ENCODE peak calls at places on chromosomes 5 and 9, in four cellular contexts. C is sigmoid colon, V is esophagus muscularis mucosa, B is stomach. U is an unnamed sample.

GRCh38 chr9:135718616-135719015 is 16.6 kb downstream of the KCNT1 start:
- DNase-seq in C (no peak), V (no peak), B (no peak), U (no peak)

GRCh38 chr9:19799784-19800183 is 10.9 kb upstream of the SLC24A2 start:
- DNase-seq in V (no peak), B (no peak), C (no peak), U (no peak)

GRCh38 chr9:107044872-107045271 is 181.9 kb downstream of the ZNF462 start:
- DNase-seq in C (no peak), B (no peak), V (no peak), U (no peak)

GRCh38 chr5:180625791-180626660 is 23.4 kb downstream of the FLT4 start:
- DNase-seq in C (no peak), B (no peak), V (no peak), U (no peak)

GRCh38 chr9:134231330-134231745 is 67.0 kb upstream of the RNU6ATAC start:
- DNase-seq in V (no peak), B (no peak), C (peak; percentile 85), U (peak; percentile 50)

GRCh38 chr9:82934949-82935348 is 128.0 kb downstream of the RASEF start:
- DNase-seq in C (no peak), B (no peak), V (no peak), U (no peak)

GRCh38 chr5:9466677-9467076 is 79.2 kb downstream of the SEMA5A start:
- DNase-seq in V (peak; percentile 10), C (no peak), B (no peak), U (no peak)

GRCh38 chr9:70222354-70222753 is 36.4 kb upstream of the SMC5 start:
- DNase-seq in B (no peak), V (no peak), C (no peak), U (no peak)

GRCh38 chr5:45454114-45454513 is 242.1 kb downstream of the HCN1 start:
- DNase-seq in V (no peak), B (no peak), C (no peak), U (no peak)

GRCh38 chr9:7879551-7880245 is 80.1 kb upstream of the DMAC1 start:
- DNase-seq in C (no peak), B (no peak), V (no peak), U (no peak)

GRCh38 chr5:32298056-32298420 is 14.7 kb downstream of the MTMR12 start:
- DNase-seq in V (no peak), C (no peak), B (no peak), U (no peak)

GRCh38 chr9:5529683-5530221 is 19.4 kb downstream of the PDCD1LG2 start:
- DNase-seq in V (no peak), B (no peak), C (no peak), U (no peak)

GRCh38 chr5:56443826-56444225 is 210.7 kb upstream of the ANKRD55 start:
- DNase-seq in V (peak; percentile 62), C (no peak), B (no peak), U (no peak)

GRCh38 chr5:130323804-130324454 is 419.7 kb downstream of the CHSY3 start:
- DNase-seq in B (no peak), V (no peak), C (no peak), U (no peak)

GRCh38 chr9:126783958-126784357 is 20.9 kb upstream of the ZBTB43 start:
- DNase-seq in V (no peak), B (no peak), C (no peak), U (no peak)

GRCh38 chr5:150781706-150782614 is 3.4 kb downstream of the SMIM3 start:
- DNase-seq in B (peak; percentile 29), V (peak; percentile 95), C (peak; percentile 96), U (peak; percentile 73)

GRCh38 chr5:150544606-150545219 is 36.8 kb downstream of the NDST1 start:
- DNase-seq in C (peak; percentile 80), B (peak; percentile 82), V (no peak), U (peak; percentile 59)

GRCh38 chr9:93205045-93205768 is 21.3 kb downstream of the WNK2 start:
- DNase-seq in C (peak; percentile 89), V (no peak), B (peak; percentile 43), U (no peak)

GRCh38 chr5:75152861-75153260 is 83.8 kb downstream of the ANKRD31 start:
- DNase-seq in C (no peak), B (peak; percentile 35), V (no peak), U (no peak)

GRCh38 chr9:95156074-95156473 is 161.4 kb downstream of the FANCC start:
- DNase-seq in V (no peak), C (no peak), B (no peak), U (no peak)

GRCh38 chr5:60415443-60415842 is 284.5 kb downstream of the DEPDC1B start:
- DNase-seq in V (no peak), B (no peak), C (no peak), U (no peak)

GRCh38 chr9:128068656-128069221 is 707 bp downstream of the SLC25A25 start:
- DNase-seq in C (no peak), B (no peak), V (no peak), U (no peak)

GRCh38 chr5:57448287-57448686 is 34.3 kb downstream of the ACTBL2 start:
- DNase-seq in C (no peak), V (peak; percentile 37), B (no peak), U (no peak)
- H3K27ac ChIP-seq in C (no peak overlapping the region), V (no peak overlapping the region), B (no peak overlapping the region), U (no peak overlapping the region)

DNA sequence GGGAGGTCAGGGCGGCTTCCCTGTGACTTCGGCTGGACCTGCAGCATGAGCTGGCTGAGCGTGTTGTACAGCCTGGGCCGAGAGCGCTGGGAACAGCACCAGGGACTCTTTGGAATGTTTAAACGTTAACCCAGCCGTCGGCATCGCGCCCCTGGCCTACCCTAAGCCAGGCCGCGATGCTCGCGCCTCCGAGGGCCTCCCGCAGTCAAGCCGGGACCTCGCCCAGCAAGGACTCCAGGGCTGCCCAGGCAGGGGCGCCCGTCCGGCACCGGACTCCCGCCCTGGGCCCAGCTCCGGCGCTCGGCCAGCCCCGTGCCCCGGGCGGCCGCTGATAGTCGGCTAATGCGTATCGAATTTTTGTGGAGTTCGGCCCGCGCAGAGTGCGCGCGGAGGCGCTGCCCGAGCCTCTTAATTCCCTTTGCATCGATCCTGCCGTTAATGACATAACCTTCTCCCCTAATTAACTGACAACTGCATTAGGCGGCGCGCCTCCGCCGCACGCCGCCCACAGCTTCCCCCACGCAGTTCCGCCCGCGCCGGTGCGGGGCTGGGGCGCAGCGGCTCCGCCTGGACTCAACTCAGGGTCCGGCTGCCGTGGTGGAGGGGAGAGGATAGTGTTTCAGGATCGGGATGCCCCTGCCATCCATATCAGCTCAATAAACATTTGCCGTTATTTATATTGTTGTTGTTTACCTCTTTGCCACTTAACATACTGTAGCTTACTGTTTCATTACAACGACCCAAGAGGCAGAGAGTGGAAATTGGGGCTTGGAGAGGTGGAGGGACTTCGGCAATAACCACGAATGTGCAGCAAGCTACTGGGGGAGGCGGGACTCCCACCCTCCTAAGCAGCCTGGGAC is 28.8 kb upstream of the CDC23 start:
- DNase-seq in B (peak; percentile 35), V (no peak), C (peak; percentile 62), U (no peak)
- TF ChIP-seq CTCF in B (no peak), V (no peak), C (no peak), U (no peak)

GRCh38 chr9:97711223-97711626 is 14.1 kb upstream of the XPA start:
- DNase-seq in C (no peak), B (no peak), V (no peak), U (no peak)
- TF ChIP-seq EP300 in C (no peak), B (no peak), V (no peak), U (no peak)

GRCh38 chr5:146967646-146968045 is 89.1 kb upstream of the PPP2R2B start:
- DNase-seq in V (no peak), B (no peak), C (no peak), U (no peak)
- H3K27ac ChIP-seq in V (no peak overlapping the region), B (no peak overlapping the region), C (no peak overlapping the region), U (peak overlapping the region; percentile 30)

U was measured in tibial nerve.